ENCODE peak calls at places on chromosomes 12 and 14, in seven cellular contexts. J, O, V, G, I, Z and R are unnamed samples.
A peak's percentile ranks its signal among the peaks of the same experiment; 100 is the strongest.

GRCh38 chr12:123923038-123923437 is 49.6 kb downstream of the CCDC92 start:
- DNase-seq in G (no peak), O (no peak), J (no peak), I (no peak), Z (no peak), V (no peak), R (no peak)

GRCh38 chr14:91947196-91948184 is at the start of gene FBLN5:
- DNase-seq in O (peak; percentile 73), V (peak; percentile 93), I (no peak), Z (peak; percentile 85), J (peak; percentile 41), G (peak; percentile 26), R (peak; percentile 93)

GRCh38 chr14:88470542-88471440 is 84.0 kb downstream of the PTPN21 start:
- DNase-seq in Z (no peak), G (no peak), J (peak; percentile 50), O (no peak), I (no peak), V (peak; percentile 45), R (no peak)

GRCh38 chr14:28163897-28164296 is 602.7 kb upstream of the FOXG1 start:
- DNase-seq in I (no peak), J (no peak), Z (no peak), O (no peak), V (no peak), G (no peak), R (no peak)

GRCh38 chr12:8018666-8019581 is 13.6 kb upstream of the FOXJ2 start:
- DNase-seq in J (no peak), O (peak; percentile 91), V (no peak), Z (peak; percentile 98), G (peak; percentile 41), I (peak; percentile 43), R (no peak)

GRCh38 chr12:71748081-71748850 is 6.4 kb upstream of the RAB21 start:
- DNase-seq in O (no peak), G (no peak), Z (no peak), V (no peak), J (no peak), I (no peak), R (no peak)

GRCh38 chr12:6234214-6234613 is 34.0 kb downstream of the CD9 start:
- DNase-seq in I (no peak), J (no peak), O (no peak), Z (no peak), V (peak; percentile 66), G (no peak), R (no peak)

GRCh38 chr12:53461059-53461458 is 9.2 kb downstream of the PCBP2 start:
- DNase-seq in O (no peak), V (no peak), I (no peak), Z (peak; percentile 47), G (no peak), J (no peak), R (no peak)

GRCh38 chr12:96434107-96434506 is 33.9 kb upstream of the CDK17 start:
- DNase-seq in G (no peak), O (no peak), J (no peak), I (no peak), Z (no peak), V (peak; percentile 68), R (no peak)

GRCh38 chr14:24013654-24014514 is 25.2 kb downstream of the DHRS4L2 start:
- DNase-seq in I (peak; percentile 92), J (peak; percentile 65), V (peak; percentile 74), G (peak; percentile 67), Z (peak; percentile 78), O (peak; percentile 86), R (no peak)

GRCh38 chr14:77469041-77469440 is 11.1 kb downstream of the AHSA1 start:
- DNase-seq in O (no peak), V (no peak), Z (no peak), G (no peak), J (no peak), I (peak; percentile 38), R (no peak)

GRCh38 chr12:119340604-119341003 is 6.1 kb downstream of the CCDC60 start:
- DNase-seq in Z (no peak), O (no peak), J (no peak), I (no peak), G (no peak), V (no peak), R (no peak)

GRCh38 chr14:59912443-59912842 is 7.5 kb upstream of the LRRC9 start:
- DNase-seq in Z (no peak), I (no peak), J (no peak), G (no peak), V (no peak), O (no peak), R (no peak)

GRCh38 chr12:68102731-68103130 is 56.8 kb downstream of the IFNG start:
- DNase-seq in J (no peak), G (no peak), Z (no peak), O (no peak), V (no peak), I (no peak), R (no peak)

GRCh38 chr12:68109444-68110217 is 49.9 kb downstream of the IFNG start:
- DNase-seq in O (peak; percentile 91), I (no peak), G (no peak), V (no peak), J (no peak), Z (peak; percentile 63), R (no peak)

GRCh38 chr12:68106660-68107059 is 52.9 kb downstream of the IFNG start:
- DNase-seq in G (no peak), J (no peak), O (no peak), I (no peak), V (no peak), Z (no peak), R (no peak)

GRCh38 chr12:68109001-68109400 is 50.5 kb downstream of the IFNG start:
- DNase-seq in V (no peak), G (no peak), Z (no peak), J (no peak), I (no peak), O (no peak), R (no peak)

DNA sequence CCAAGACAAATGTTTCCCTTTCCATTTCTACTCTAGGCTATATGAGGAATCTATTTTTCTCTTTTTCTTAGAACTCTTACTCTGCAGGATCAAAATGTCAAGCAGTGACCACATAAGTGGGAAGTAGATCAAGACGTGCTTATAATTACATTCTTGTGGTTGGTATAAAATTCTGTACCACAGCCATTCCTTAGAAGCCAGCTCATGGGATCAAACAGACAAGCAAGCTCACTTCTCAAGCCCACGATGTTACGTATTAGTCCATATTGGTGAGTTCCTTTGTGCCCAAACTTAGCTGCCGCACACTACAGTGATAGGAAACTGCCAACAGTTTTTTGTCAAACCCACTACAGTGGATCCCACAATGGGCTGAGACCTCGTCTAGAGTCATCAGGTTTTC is 53.4 kb downstream of the IFNG start:
- DNase-seq in I (no peak), V (peak; percentile 33), G (no peak), Z (no peak), J (peak; percentile 80), O (no peak), R (no peak)
- H3K27ac ChIP-seq in I (no peak overlapping the region), V (no peak overlapping the region), G (no peak overlapping the region), Z (no peak overlapping the region), J (no peak overlapping the region), O (no peak overlapping the region), R (no peak overlapping the region)

DNA sequence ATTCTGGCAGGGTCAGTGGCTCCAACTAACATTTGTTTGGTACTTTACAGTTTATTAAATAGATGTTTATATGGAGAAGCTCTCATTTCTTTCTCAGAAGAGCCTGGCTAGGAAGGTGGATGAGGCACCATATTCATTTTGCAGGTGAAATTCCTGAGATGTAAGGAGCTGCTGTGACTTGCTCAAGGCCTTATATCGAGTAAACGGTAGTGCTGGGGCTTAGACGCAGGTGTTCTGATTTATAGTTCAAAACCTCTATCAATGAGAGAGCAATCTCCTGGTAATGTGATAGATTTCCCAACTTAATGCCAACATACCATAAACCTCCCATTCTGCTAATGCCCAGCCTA is 42.3 kb downstream of the DAD1 start:
- DNase-seq in V (no peak), G (no peak), J (no peak), O (no peak), Z (no peak), I (no peak), R (no peak)
- H3K4me3 ChIP-seq in V (no peak overlapping the region), G (no peak overlapping the region), J (no peak overlapping the region), O (no peak overlapping the region), Z (no peak overlapping the region), I (no peak overlapping the region), R (no peak overlapping the region)

DNA sequence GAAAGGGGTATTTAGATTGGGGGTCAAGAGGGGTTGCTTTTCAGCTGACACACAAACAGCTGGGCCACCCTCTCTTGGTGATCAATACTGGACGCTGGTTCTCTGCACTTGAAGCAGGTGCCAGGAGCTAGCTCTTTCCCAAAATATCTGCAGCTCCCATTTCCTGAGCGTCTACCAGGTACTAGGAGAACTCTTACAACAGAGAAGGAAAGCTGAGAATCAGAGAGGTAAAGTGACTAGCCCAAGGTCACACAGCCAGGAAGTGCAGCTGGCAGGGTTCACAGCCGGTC is 1.2 kb downstream of the TESC start:
- DNase-seq in V (no peak), J (no peak), I (no peak), O (no peak), G (no peak), Z (no peak), R (no peak)
- H3K9ac ChIP-seq in V (no peak overlapping the region), J (no peak overlapping the region), I (peak overlapping the region; percentile 76), O (no peak overlapping the region), G (no peak overlapping the region), Z (no peak overlapping the region), R (no peak overlapping the region)

GRCh38 chr14:100901391-100902183 is 1.9 kb downstream of the RTL1 start:
- DNase-seq in O (no peak), I (no peak), J (no peak), Z (no peak), V (no peak), G (no peak), R (no peak)

GRCh38 chr14:100902295-100902694 is 1.2 kb downstream of the RTL1 start:
- DNase-seq in J (no peak), O (peak; percentile 80), I (peak; percentile 52), Z (peak; percentile 74), V (no peak), G (no peak), R (no peak)

GRCh38 chr14:100899841-100900771 is 3.4 kb downstream of the RTL1 start:
- DNase-seq in V (peak; percentile 7), I (peak; percentile 91), Z (peak; percentile 78), O (peak; percentile 75), J (no peak), G (peak; percentile 59), R (no peak)

GRCh38 chr14:100898935-100899840 is 4.3 kb downstream of the RTL1 start:
- DNase-seq in I (no peak), G (no peak), J (no peak), O (peak; percentile 8), V (no peak), Z (peak; percentile 49), R (no peak)

GRCh38 chr14:100900837-100901390 is 2.6 kb downstream of the RTL1 start:
- DNase-seq in Z (peak; percentile 91), O (peak; percentile 79), J (no peak), I (peak; percentile 72), V (peak; percentile 29), G (peak; percentile 69), R (no peak)
- H3K27ac ChIP-seq in Z (no peak overlapping the region), O (no peak overlapping the region), J (no peak overlapping the region), I (peak overlapping the region; percentile 58), V (no peak overlapping the region), G (peak overlapping the region; percentile 91), R (no peak overlapping the region)